ENCODE peak calls at places on chromosomes 4 and X, in nine cellular contexts. D is retinal pigment epithelial cell, I is lung, C is neural progenitor cell, Q is aorta, R is heart right ventricle, L is lower lobe of right lung, W is choroid plexus epithelial cell, O is H7. X is an unnamed sample.

GRCh38 chr4:2806392-2807355 is 13.8 kb downstream of the SH3BP2 start:
- DNase-seq in O (no peak), I (peak), Q (peak), W (peak), L (peak), R (peak), C (no peak), D (peak), X (peak)

GRCh38 chr4:12615822-12616221 is 868.3 kb downstream of the RAB28 start:
- DNase-seq in Q (no peak), L (no peak), D (no peak), R (no peak), O (no peak), W (no peak), C (no peak), I (no peak), X (no peak)

GRCh38 chr4:101025755-101026154 is 321.6 kb downstream of the PPP3CA start:
- DNase-seq in D (no peak), R (no peak), C (peak), L (no peak), W (no peak), I (no peak), O (no peak), Q (no peak), X (no peak)

GRCh38 chrX:5236096-5236495 is 992.6 kb downstream of the NLGN4X start:
- DNase-seq in L (no peak), Q (no peak), I (no peak), R (no peak), W (no peak), O (peak), C (peak), D (no peak), X (no peak)

GRCh38 chr4:145203400-145203799 is 23.0 kb upstream of the OTUD4 start:
- DNase-seq in D (no peak), Q (no peak), O (no peak), L (no peak), R (no peak), C (no peak), I (no peak), W (no peak), X (no peak)

GRCh38 chrX:34371740-34372139 is 239.6 kb upstream of the FAM47A start:
- DNase-seq in L (no peak), I (no peak), R (no peak), C (no peak), O (no peak), Q (no peak), D (no peak), W (no peak), X (no peak)

GRCh38 chrX:48910926-48911406 is 480 bp downstream of the SLC35A2 start:
- DNase-seq in L (no peak), I (no peak), O (no peak), Q (peak), W (peak), R (no peak), D (no peak), C (no peak), X (no peak)

GRCh38 chr4:139547979-139548378 is 8.0 kb downstream of the SETD7 start:
- DNase-seq in D (no peak), L (no peak), R (no peak), Q (no peak), I (no peak), O (no peak), W (no peak), C (no peak), X (no peak)

GRCh38 chrX:40646489-40647306 is 663 bp downstream of the CXorf38 start:
- DNase-seq in C (peak), Q (peak), O (peak), R (peak), I (peak), L (peak), D (no peak), W (peak), X (peak)

GRCh38 chrX:48083212-48083611 is 11.8 kb upstream of the ZNF630 start:
- DNase-seq in D (no peak), L (no peak), I (peak), C (peak), O (peak), W (peak), R (no peak), Q (no peak), X (peak)

GRCh38 chr4:146340798-146341197 is 126.5 kb downstream of the REELD1 start:
- DNase-seq in L (no peak), W (peak), Q (no peak), C (no peak), D (peak), R (no peak), I (no peak), O (no peak), X (no peak)

GRCh38 chr4:60683953-60684352 is 516.2 kb upstream of the ADGRL3 start:
- DNase-seq in D (peak), C (no peak), O (no peak), L (no peak), W (peak), R (no peak), Q (no peak), I (no peak), X (no peak)

GRCh38 chr4:169826634-169827187 is 69.0 kb upstream of the HPF1 start:
- DNase-seq in R (no peak), I (no peak), W (no peak), O (no peak), C (no peak), L (no peak), D (no peak), Q (no peak), X (no peak)

GRCh38 chr4:6427439-6428090 is 44.8 kb downstream of the PPP2R2C start:
- DNase-seq in Q (no peak), C (peak), D (no peak), I (no peak), W (no peak), R (no peak), L (no peak), O (peak), X (no peak)

GRCh38 chr4:145782756-145783155 is 102.8 kb downstream of the C4orf51 start:
- DNase-seq in W (no peak), I (no peak), C (no peak), L (no peak), Q (no peak), R (no peak), O (no peak), D (no peak), X (no peak)

GRCh38 chrX:88903989-88904718 is 157.1 kb downstream of the CPXCR1 start:
- DNase-seq in C (no peak), R (no peak), L (no peak), I (no peak), O (no peak), W (no peak), Q (no peak), D (no peak), X (no peak)

GRCh38 chrX:113529425-113530013 is 688.9 kb upstream of the AMOT start:
- DNase-seq in W (no peak), I (no peak), R (no peak), C (no peak), O (no peak), L (no peak), D (no peak), Q (no peak), X (no peak)

GRCh38 chr4:37687175-37687525 is 974 bp upstream of the RELL1 start:
- DNase-seq in D (no peak), W (no peak), O (no peak), L (no peak), R (no peak), C (peak), I (no peak), Q (no peak), X (no peak)

GRCh38 chr4:127209580-127210095 is 423.1 kb upstream of the INTU start:
- DNase-seq in D (no peak), I (no peak), L (no peak), Q (no peak), W (no peak), R (no peak), O (no peak), C (no peak), X (no peak)

GRCh38 chr4:101155368-101155767 is 192.0 kb downstream of the PPP3CA start:
- DNase-seq in R (no peak), D (no peak), I (no peak), O (no peak), L (no peak), C (peak), W (peak), Q (no peak), X (no peak)

GRCh38 chr4:173074501-173074946 is 94.1 kb upstream of the GALNT7 start:
- DNase-seq in O (peak), W (peak), Q (no peak), C (peak), I (no peak), D (peak), L (no peak), R (no peak), X (peak)

GRCh38 chr4:91113130-91113706 is 986.0 kb downstream of the CCSER1 start:
- DNase-seq in O (peak), Q (no peak), C (peak), R (no peak), W (peak), I (no peak), L (no peak), D (no peak), X (no peak)

GRCh38 chr4:18938343-18939109 is 917.0 kb upstream of the LCORL start:
- DNase-seq in I (no peak), O (no peak), L (no peak), Q (no peak), R (no peak), W (peak), D (no peak), C (no peak), X (no peak)

GRCh38 chr4:150235795-150236385 is 157.6 kb downstream of the DCLK2 start:
- DNase-seq in D (peak), R (no peak), Q (no peak), O (no peak), W (peak), L (no peak), C (no peak), I (no peak), X (no peak)

GRCh38 chrX:7083468-7084396 is 63.8 kb upstream of the STS start:
- DNase-seq in O (no peak), D (peak), Q (no peak), L (no peak), R (no peak), I (no peak), C (no peak), W (peak), X (no peak)

GRCh38 chr4:77617203-77617602 is 11.6 kb downstream of the CXCL13 start:
- DNase-seq in Q (no peak), W (peak), C (no peak), L (no peak), I (no peak), R (no peak), D (no peak), O (no peak), X (no peak)

GRCh38 chrX:24266996-24267395 is 46.9 kb downstream of the SUPT20HL2 start:
- DNase-seq in R (no peak), W (no peak), L (no peak), I (no peak), Q (no peak), C (no peak), D (no peak), O (no peak), X (no peak)

GRCh38 chr4:41256131-41256739 is 493 bp upstream of the UCHL1 start:
- DNase-seq in O (peak), R (no peak), D (no peak), I (no peak), Q (no peak), C (peak), W (peak), L (no peak), X (no peak)

GRCh38 chr4:186904104-186904503 is 180.4 kb upstream of the FAT1 start:
- DNase-seq in I (no peak), W (peak), Q (no peak), C (no peak), R (no peak), O (no peak), L (no peak), D (no peak), X (no peak)

DNA sequence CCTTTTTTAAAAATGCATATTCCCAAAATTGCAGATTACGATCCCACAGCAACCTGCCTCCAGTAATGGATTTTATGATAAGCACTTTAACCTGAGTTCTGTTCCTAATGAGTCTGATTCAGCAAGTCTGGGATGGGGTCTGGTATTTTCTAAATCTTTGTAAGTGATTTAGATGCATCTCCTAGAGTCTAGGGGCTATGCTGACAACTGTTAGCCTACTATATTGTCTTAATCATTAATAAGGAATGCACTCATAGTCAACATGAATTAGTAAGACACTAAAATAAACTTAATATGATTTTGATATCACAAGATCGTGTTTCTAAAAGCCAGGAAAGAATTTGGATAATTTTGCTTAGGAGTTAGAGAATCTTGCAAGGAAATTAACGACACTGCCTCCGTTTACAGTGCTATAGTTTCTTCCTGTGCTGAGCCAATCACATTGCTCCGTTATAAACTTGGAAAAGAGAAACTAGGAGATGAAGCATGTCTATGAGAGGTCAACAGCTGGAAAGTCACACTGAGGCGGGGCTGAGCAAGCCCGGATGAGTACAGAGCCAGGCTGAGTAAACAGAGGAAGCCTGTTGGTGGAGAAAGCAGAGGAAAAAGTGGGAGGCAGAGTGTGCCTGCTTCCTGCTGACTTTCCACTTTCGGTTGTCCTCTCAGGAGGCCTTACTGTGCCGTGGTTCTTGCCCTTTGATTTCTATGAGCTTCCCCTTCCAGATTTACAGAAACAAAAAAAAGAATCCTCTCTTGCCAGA is 5.4 kb downstream of the SCARB2 start:
- DNase-seq in Q (peak), C (no peak), L (peak), W (peak), R (peak), O (no peak), I (peak), D (no peak), X (peak)
- H3K4me3 ChIP-seq in Q (no peak), C (no peak), L (peak), W (peak), R (peak), O (no peak), I (no peak), D (no peak), X (no peak)

DNA sequence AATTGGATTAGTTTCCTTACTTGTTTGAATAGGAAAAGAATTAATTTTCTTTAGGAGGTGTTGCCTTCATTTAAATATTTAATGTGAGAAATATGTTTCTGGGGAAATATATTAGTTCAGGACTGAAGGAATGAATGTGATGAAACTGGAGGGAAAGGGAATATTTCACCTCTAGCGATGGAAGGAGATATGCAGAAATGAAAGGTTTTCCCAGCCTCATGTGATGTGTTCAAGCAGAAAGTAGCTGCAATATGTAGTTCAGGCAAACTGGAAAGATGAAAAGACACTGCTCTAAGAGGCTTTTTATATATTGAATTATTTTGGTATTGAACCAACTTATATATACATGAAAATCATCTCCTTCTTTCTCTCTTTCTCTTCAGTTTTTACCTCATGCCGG is 3.4 kb downstream of the GRID2 start:
- DNase-seq in Q (no peak), D (no peak), I (no peak), R (no peak), C (no peak), L (no peak), W (no peak), O (no peak), X (no peak)
- H3K4me3 ChIP-seq in Q (no peak), D (no peak), I (no peak), R (no peak), C (no peak), L (no peak), W (no peak), O (no peak), X (no peak)

DNA sequence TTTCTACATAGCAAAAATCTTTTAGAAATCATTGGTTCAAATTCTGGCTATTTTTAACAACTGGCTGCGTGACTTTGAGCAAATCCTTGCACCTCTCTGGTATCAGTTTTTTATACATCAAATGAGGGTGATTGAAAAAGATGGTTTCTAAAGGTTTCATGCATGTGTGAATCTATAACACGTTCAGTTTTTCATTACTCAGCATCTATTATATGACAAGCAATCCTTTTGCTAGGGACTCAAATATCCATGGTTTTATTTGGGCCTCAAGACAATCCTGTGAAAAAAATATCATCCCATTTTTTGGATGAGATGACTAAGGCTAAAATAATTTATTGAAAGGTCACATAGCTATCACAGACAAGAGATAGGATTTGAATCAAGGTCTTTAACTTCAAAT is 884 bp downstream of the HEPH start:
- DNase-seq in W (no peak), Q (no peak), R (no peak), D (no peak), L (no peak), O (no peak), I (no peak), C (no peak), X (no peak)
- H3K4me3 ChIP-seq in W (no peak), Q (peak), R (peak), D (no peak), L (peak), O (peak), I (no peak), C (peak), X (no peak)

DNA sequence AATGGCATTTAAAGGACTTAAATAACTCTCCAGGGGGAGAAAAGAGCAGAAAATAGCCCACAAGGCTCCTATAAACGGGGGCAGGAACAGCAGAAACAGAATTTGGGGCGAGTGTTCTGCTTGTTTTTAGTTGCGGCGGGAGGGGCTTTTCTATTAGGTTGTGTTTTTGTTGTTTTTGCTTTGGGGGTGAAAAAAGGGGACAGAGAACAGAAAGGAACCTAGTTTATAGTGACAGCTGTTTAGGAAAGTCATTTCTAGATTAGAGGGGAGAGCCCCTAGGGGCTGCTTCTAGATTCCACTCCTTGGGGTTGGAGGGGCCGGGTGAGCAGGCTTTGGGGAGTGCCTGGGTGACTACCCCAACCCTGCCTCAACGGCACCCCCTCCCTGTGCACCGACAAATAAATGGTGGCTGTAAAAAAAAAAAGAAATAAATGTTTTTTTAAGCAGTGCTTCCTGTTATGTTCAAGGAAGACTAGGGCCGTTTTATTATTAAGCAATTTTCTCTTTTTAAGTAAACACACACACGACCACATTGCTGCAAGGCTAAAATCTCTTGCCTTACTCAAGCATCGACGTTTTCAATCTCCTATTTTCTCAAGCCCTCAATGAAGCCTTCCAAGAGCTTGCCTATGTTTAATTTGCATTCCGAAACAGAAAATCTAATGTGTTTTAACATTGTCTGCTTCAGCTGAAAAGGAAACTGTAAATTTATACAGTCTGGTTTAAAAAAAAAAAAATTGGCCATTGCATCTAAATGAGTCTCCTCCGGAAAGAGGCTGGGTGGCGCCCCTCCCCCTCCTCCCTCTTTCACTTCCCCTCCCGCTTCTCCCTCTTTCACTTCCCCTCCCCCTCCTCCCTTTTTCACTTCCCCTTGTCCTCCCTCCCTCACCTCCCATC is 123.3 kb upstream of the TBL1X start:
- DNase-seq in Q (peak), R (peak), W (peak), D (no peak), C (peak), I (peak), L (peak), O (peak), X (peak)
- H3K4me3 ChIP-seq in Q (no peak), R (peak), W (peak), D (no peak), C (no peak), I (no peak), L (peak), O (no peak), X (no peak)

DNA sequence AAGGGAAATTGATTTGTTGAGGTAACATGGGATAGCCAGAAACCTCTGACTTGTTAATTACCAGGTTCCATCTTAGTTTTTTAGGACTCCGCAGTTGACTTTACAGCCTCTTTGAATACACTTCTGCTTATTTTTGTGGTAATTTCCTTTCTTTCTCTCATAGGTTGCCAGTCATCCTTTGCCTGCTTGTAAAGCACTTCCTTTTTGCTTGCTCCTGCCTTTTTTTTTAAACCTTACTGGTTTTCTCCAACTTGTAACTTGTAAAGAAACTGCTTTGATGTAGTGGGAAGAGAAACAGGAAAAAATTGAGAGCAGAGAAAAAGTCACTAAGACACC is 2.6 kb downstream of the PGK1 start:
- DNase-seq in L (no peak), D (no peak), W (no peak), Q (no peak), R (no peak), O (no peak), C (no peak), I (no peak), X (no peak)
- H3K4me3 ChIP-seq in L (peak), D (peak), W (no peak), Q (no peak), R (peak), O (no peak), C (peak), I (no peak), X (no peak)

GRCh38 chr4:20984011-20984836 is 284.0 kb downstream of the PACRGL start:
- DNase-seq in C (peak), I (no peak), L (no peak), R (no peak), Q (no peak), D (no peak), O (peak), W (peak), X (peak)
- H3K4me3 ChIP-seq in C (peak), I (no peak), L (no peak), R (no peak), Q (no peak), D (peak), O (peak), W (no peak), X (no peak)

GRCh38 chrX:72467171-72467570 is 105.5 kb downstream of the HDAC8 start:
- DNase-seq in R (no peak), W (no peak), Q (no peak), O (no peak), C (no peak), I (no peak), L (no peak), D (no peak), X (no peak)
- H3K4me3 ChIP-seq in R (no peak), W (no peak), Q (no peak), O (no peak), C (no peak), I (no peak), L (no peak), D (no peak), X (no peak)

DNA sequence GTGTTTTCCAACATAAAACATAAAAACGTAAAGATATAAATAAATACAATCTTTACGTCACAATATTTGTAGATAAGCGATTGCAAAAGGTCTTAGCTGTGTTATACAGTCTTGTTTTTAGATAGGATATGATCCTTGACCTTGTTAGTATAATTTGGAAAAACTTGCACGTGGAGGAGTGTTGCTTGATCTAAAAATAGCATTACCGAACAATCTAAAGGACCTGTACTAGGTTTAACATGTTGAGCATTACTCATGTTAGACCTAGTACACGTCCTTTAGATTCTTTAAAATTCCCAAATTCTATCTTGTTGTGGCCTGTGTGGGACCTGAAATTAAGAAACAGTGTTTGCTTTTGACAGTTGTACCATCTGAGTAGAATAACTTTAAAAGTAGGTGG is 1.7 kb downstream of the METAP1 start:
- DNase-seq in D (no peak), O (no peak), W (no peak), C (no peak), L (no peak), Q (no peak), R (no peak), I (no peak), X (no peak)
- H3K4me3 ChIP-seq in D (no peak), O (no peak), W (no peak), C (peak), L (no peak), Q (no peak), R (peak), I (no peak), X (no peak)

X was measured in body of pancreas.